ENCODE peak calls at places on chromosomes 5 and 9, in nine cellular contexts. O is H1; V is esophagus muscularis mucosa; D is small intestine; K is gastrocnemius medialis; W is tibial artery; P is mammary epithelial cell; A is naive thymus-derived CD4-positive, alpha-beta T cell; F is HepG2. G is an unnamed sample. For H3K9me3, the result is how much of the 10 kb centered on the place peaks cover.

GRCh38 chr9:81534138-81534865 is 155.0 kb downstream of the TLE1 start:
- DNase-seq in O (no peak), V (no peak), D (no peak), K (no peak), W (no peak), P (no peak), A (no peak), F (no peak), G (no peak)

GRCh38 chr9:93655621-93656425 is 79.4 kb downstream of the PHF2 start:
- DNase-seq in O (no peak), V (no peak), D (no peak), K (peak), W (peak), P (no peak), A (no peak), F (no peak), G (no peak)

GRCh38 chr5:164203581-164204225 is 698.3 kb downstream of the MAT2B start:
- DNase-seq in O (no peak), V (no peak), D (no peak), K (no peak), W (no peak), P (peak), A (no peak), F (no peak), G (no peak)

GRCh38 chr9:107000218-107000617 is 137.3 kb downstream of the ZNF462 start:
- DNase-seq in O (no peak), V (no peak), D (no peak), K (no peak), W (no peak), P (peak), A (no peak), F (no peak), G (no peak)

GRCh38 chr9:37906312-37907239 is 2.6 kb upstream of the SLC25A51 start:
- DNase-seq in O (peak), V (no peak), D (no peak), K (no peak), W (peak), P (no peak), A (no peak), F (no peak), G (no peak)

GRCh38 chr5:80607832-80608231 is 37.8 kb upstream of the ANKRD34B start:
- DNase-seq in O (no peak), V (no peak), D (no peak), K (no peak), W (no peak), P (no peak), A (no peak), F (peak), G (no peak)

GRCh38 chr5:143874312-143874711 is 62.4 kb downstream of the HMHB1 start:
- DNase-seq in O (no peak), V (no peak), D (no peak), K (no peak), W (no peak), P (no peak), A (no peak), F (no peak), G (no peak)

GRCh38 chr5:132473019-132473531 is 17.5 kb downstream of the IRF1 start:
- DNase-seq in O (no peak), V (no peak), D (peak), K (no peak), W (peak), P (no peak), A (peak), F (no peak), G (peak)

GRCh38 chr5:123441408-123441807 is 18.2 kb upstream of the CEP120 start:
- DNase-seq in O (no peak), V (no peak), D (no peak), K (no peak), W (no peak), P (no peak), A (no peak), F (no peak), G (no peak)

GRCh38 chr9:77092536-77092935 is 73.1 kb downstream of the FOXB2 start:
- DNase-seq in O (no peak), V (no peak), D (no peak), K (no peak), W (no peak), P (no peak), A (no peak), F (no peak), G (no peak)

GRCh38 chr5:343461-344401 is 22.2 kb downstream of the AHRR start:
- DNase-seq in O (peak), V (no peak), D (peak), K (no peak), W (no peak), P (peak), A (peak), F (peak), G (peak)

GRCh38 chr5:80191991-80192398 is 63.9 kb downstream of the SERINC5 start:
- DNase-seq in O (no peak), V (no peak), D (peak), K (peak), W (no peak), P (no peak), A (peak), F (no peak), G (peak)

DNA sequence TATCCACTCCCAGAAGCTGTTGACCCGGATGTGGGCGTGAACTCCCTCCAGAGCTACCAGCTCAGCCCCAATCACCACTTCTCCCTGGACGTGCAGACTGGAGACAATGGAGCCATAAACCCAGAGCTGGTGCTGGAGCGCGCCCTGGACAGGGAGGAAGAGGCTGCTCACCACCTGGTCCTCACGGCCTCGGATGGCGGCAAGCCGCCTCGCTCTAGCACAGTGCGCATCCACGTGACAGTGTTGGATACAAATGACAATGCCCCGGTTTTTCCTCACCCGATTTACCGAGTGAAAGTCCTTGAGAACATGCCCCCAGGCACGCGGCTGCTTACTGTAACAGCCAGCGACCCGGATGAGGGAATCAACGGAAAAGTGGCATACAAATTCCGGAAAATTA is 834 bp downstream of the PCDHGA8 start:
- DNase-seq in O (no peak), V (no peak), D (no peak), K (no peak), W (no peak), P (no peak), A (no peak), F (no peak), G (no peak)
- H3K9me3 ChIP-seq in O (half or more), V (half or more), D (under half), K (under half), W (half or more), P (under half), A (under half), F (half or more), G (under half)

DNA sequence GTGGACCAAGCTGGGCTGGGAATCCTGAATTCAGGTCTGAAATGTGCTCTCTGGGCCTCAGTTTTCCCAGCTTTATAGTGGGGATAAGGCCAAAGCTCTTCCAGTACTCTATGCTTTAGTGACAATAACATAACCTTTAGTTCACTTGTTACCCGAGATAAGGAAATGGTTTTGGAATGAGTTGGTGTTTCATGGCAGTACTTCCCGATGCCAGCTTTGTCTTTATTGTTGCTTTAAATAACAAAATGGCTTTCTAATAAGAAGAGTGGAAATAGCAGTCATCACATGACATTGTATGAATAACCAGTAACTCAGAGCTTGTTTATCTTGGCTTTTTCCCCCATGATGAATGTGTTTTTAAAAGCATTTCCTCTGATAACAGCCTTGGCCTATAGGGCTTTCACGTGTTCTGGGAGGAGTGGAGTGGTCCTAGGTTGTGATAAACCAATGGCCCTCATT is 53.6 kb downstream of the ZNF618 start:
- DNase-seq in O (no peak), V (no peak), D (no peak), K (no peak), W (peak), P (peak), A (no peak), F (no peak), G (no peak)
- H3K9me3 ChIP-seq in O (under half), V (under half), D (under half), K (under half), W (under half), P (under half), A (under half), F (under half), G (under half)

DNA sequence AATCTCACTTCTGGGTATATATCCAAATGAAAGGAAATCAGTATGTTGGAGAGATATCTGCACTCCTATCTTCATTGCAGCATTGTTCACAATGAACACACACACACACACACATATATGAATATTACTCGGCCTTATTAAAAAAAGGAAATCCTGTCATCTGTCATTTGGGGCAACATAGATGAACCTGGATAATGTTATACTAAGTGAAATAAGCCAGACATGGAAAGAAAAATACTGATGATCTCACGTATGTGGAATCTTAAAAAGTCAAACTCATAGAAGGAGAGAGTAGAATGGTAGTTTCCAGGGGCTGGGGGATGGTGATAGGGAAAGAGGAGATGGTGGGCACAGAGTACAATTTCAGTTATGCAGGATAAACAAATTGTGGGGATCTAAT is 100.3 kb downstream of the EMB start:
- DNase-seq in O (no peak), V (no peak), D (no peak), K (no peak), W (no peak), P (no peak), A (no peak), F (no peak), G (no peak)
- H3K9me3 ChIP-seq in O (under half), V (under half), D (under half), K (under half), W (under half), P (under half), A (under half), F (half or more), G (under half)

GRCh38 chr5:141234109-141234508 is 11.0 kb downstream of the PCDHB14 start:
- DNase-seq in O (no peak), V (no peak), D (no peak), K (no peak), W (no peak), P (peak), A (no peak), F (peak), G (no peak)

GRCh38 chr5:141241496-141241895 is 3.7 kb upstream of the PCDHB15 start:
- DNase-seq in O (no peak), V (no peak), D (no peak), K (no peak), W (no peak), P (no peak), A (no peak), F (no peak), G (no peak)

DNA sequence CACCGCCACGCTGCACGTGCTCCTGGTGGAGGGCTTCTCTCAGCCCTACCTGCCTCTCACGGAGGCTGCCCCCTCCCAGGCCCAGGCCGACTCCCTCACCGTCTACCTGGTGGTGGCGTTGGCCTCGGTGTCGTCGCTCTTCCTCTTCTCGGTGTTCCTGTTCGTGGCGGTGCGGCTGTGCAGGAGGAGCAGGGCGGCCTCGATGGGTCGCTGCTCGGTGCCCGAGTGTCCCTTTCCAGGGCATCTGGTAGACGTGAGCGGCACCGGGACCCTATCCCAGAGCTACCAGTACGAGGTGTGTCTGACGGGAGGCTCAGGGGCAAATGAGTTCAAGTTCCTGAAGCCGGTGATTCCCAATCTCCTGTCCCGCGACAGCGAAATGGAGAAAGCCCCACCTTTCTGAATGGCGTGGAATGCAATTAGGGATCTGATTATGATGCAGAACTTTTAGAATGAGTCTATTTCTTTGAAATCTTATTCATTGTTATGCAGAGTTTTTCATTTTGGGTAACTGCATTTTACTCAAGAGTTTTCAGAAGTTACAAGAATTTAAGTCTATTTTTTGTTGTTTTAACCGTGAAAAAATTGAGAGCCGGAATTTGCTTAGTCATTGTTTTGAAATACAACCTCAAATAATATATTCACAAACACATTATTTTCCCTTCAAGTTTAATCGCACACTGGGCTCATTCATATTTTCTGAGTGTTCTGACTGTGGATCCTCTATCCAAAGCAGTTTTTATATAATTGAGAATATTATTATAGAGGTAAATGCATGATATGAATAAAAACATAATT is 8.5 kb upstream of the PCDHB15 start:
- DNase-seq in O (no peak), V (no peak), D (no peak), K (no peak), W (no peak), P (no peak), A (no peak), F (no peak), G (no peak)
- H3K9me3 ChIP-seq in O (under half), V (half or more), D (under half), K (half or more), W (half or more), P (under half), A (under half), F (under half), G (under half)

DNA sequence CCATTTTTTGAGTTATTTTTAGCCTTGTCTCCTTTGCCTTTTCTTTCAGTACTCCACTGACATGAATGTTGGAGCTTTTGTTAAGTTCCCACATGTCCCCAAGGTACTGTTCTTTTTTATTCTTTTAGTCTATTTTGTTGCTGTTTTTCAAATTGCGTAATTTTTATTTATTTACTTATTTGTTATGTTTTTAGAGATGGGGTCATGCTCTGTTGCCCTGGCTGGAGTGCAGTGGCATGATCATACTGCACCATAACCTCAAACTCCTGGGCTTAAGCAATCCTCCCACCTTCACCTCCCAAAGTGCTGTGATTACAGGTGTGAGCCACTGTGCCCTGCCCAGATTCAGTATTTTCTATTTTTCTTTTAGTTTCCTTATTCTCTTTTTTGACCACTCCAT is 5.4 kb upstream of the PCDHA1 start:
- DNase-seq in O (no peak), V (no peak), D (no peak), K (no peak), W (no peak), P (no peak), A (no peak), F (no peak), G (no peak)
- H3K9me3 ChIP-seq in O (under half), V (half or more), D (under half), K (under half), W (half or more), P (under half), A (half or more), F (half or more), G (under half)

DNA sequence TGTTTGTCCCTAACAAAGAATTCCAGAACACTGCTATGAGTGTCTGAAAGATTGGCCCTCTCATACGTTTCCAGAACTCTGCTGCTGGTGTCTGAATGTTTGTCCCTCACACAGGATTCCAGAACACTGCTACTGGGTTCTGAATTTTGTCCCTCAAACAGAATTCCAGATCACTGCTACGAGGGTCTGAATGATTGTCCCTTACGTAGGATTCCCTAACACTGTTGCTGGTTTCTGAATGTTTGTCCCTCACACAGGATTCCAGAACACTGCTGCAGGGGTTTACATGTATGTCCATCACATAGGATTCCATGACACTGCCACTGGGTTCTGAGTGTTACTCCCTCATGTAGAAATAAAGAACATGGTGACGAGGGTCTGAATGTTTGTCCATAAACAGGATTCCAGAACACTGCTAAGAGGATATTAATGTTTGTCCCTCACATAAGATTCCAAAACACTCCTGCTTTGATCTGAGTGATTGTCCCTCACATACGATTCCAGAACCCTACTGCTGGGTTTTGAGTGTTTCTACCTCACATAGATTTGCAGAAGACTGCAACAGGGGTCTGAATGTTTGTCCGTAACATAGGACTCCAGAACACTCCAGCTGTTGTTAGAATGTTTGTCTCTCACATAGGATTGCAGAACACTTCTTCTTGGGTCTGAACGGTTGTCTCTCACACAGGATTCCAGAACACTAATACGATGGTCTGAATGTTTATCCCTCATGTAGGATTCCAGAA is 214.4 kb downstream of the FOXD4L6 start:
- DNase-seq in O (peak), V (peak), D (no peak), K (no peak), W (no peak), P (no peak), A (no peak), F (no peak), G (no peak)
- H3K9me3 ChIP-seq in O (half or more), V (half or more), D (under half), K (half or more), W (half or more), P (under half), A (half or more), F (under half), G (half or more)

DNA sequence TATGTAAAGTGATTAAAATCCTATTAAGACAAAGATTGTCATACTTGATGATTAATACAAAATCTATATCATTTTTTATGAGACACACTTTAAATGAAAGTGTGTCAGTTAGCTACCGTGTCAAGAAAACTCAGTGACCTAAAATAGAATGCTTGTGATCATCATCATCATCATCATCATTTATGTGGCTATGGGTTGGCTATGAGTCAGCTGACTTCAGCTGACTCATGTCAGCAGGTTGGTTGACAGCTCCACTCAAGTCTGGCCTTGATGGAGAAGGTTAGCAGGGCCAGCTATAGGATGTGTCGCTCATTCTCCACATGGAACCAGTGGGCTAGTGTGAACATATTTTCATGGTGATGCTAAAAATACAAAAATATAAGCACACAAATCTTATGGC is 43.8 kb upstream of the ZNF300 start:
- DNase-seq in O (no peak), V (no peak), D (no peak), K (no peak), W (no peak), P (no peak), A (no peak), F (no peak), G (no peak)
- H3K9me3 ChIP-seq in O (half or more), V (half or more), D (under half), K (under half), W (half or more), P (half or more), A (under half), F (half or more), G (under half)

GRCh38 chr5:140767444-140767843 is 18.5 kb upstream of the PCDHA1 start:
- DNase-seq in O (no peak), V (no peak), D (no peak), K (no peak), W (no peak), P (no peak), A (no peak), F (no peak), G (no peak)
- H3K9me3 ChIP-seq in O (half or more), V (half or more), D (under half), K (half or more), W (half or more), P (under half), A (half or more), F (half or more), G (under half)

DNA sequence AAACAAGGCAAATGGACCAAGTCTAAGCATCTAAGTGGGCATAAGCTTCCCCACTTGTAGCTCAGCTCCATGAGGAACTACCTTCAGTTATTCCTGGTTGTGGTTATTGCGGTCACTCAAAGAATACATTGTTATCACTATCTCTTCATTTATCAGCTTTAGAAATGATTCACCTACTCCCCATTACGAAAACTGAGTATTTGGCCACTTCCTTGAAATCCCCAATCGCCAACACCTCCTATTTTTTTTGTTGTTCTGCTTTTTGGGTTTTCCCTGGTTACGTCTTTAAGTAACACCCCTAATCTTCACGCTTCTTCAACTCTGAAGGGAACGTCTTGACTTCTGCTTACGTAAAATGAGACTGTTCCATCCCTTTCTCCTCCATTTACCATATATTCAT is 20.7 kb downstream of the MAPK9 start:
- DNase-seq in O (no peak), V (no peak), D (no peak), K (no peak), W (no peak), P (no peak), A (no peak), F (no peak), G (no peak)
- H3K9me3 ChIP-seq in O (under half), V (under half), D (under half), K (under half), W (under half), P (under half), A (under half), F (under half), G (under half)

GRCh38 chr5:141250576-141250975 is 5.4 kb downstream of the PCDHB15 start:
- DNase-seq in O (no peak), V (no peak), D (no peak), K (no peak), W (no peak), P (no peak), A (no peak), F (no peak), G (no peak)
- H3K9me3 ChIP-seq in O (under half), V (half or more), D (under half), K (half or more), W (half or more), P (under half), A (half or more), F (half or more), G (under half)

G was measured in CD8-positive, alpha-beta T cell.